ENCODE peak calls at places on chromosomes 6 and 20, in six cellular contexts. F, N, Z, D, Y and I are unnamed samples.
A peak's percentile ranks its signal among the peaks of the same experiment; 100 is the strongest.

GRCh38 chr6:63634630-63635029 is 972 bp upstream of the PHF3 start:
- DNase-seq in F (no peak), Z (peak; percentile 20), D (no peak), N (no peak), Y (no peak), I (no peak)

GRCh38 chr6:115932481-115932880 is 128.2 kb downstream of the FRK start:
- DNase-seq in Z (peak; percentile 99), N (no peak), D (no peak), F (no peak), Y (no peak), I (no peak)

GRCh38 chr6:127366281-127367022 is 23.0 kb upstream of the ECHDC1 start:
- DNase-seq in Y (no peak), F (no peak), Z (peak; percentile 91), N (peak; percentile 98), D (no peak), I (no peak)

GRCh38 chr20:37202267-37202943 is 23.1 kb upstream of the MROH8 start:
- DNase-seq in Z (peak; percentile 94), N (peak; percentile 97), Y (no peak), F (peak; percentile 26), D (no peak), I (peak; percentile 33)

GRCh38 chr20:49894073-49894470 is 21.3 kb downstream of the SPATA2 start:
- DNase-seq in Z (no peak), Y (no peak), N (no peak), D (no peak), F (no peak), I (no peak)

GRCh38 chr6:21887301-21888185 is 294.0 kb downstream of the SOX4 start:
- DNase-seq in D (no peak), Y (no peak), Z (peak; percentile 83), N (peak; percentile 40), F (no peak), I (no peak)

GRCh38 chr6:39344821-39345280 is 22.3 kb upstream of the KCNK16 start:
- DNase-seq in N (no peak), D (no peak), F (no peak), Z (no peak), Y (no peak), I (no peak)

GRCh38 chr6:166381733-166382499 is 824 bp downstream of the MPC1 start:
- DNase-seq in F (peak; percentile 93), D (peak; percentile 68), Y (peak; percentile 78), Z (peak; percentile 41), N (peak; percentile 52), I (peak; percentile 43)

GRCh38 chr20:60283281-60283680 is 325.1 kb downstream of the CDH26 start:
- DNase-seq in D (no peak), Z (peak; percentile 6), N (no peak), F (no peak), Y (no peak), I (no peak)

GRCh38 chr6:41636803-41637178 is 1.5 kb upstream of the MDFI start:
- DNase-seq in D (no peak), F (peak; percentile 76), Y (no peak), N (peak; percentile 38), Z (peak; percentile 42), I (no peak)

GRCh38 chr20:6768228-6769185 is 1.0 kb downstream of the BMP2 start:
- DNase-seq in F (peak; percentile 27), Y (peak; percentile 34), N (peak; percentile 34), D (no peak), Z (peak; percentile 46), I (peak; percentile 13)

GRCh38 chr20:43194187-43194586 is 4.5 kb upstream of the PTPRT start:
- DNase-seq in D (no peak), F (no peak), N (no peak), Z (no peak), Y (no peak), I (no peak)

GRCh38 chr20:49230575-49231211 is 11.5 kb downstream of the DDX27 start:
- DNase-seq in F (peak; percentile 25), D (peak; percentile 73), Z (no peak), Y (peak; percentile 47), N (no peak), I (no peak)

GRCh38 chr6:12602951-12603710 is 113.4 kb upstream of the PHACTR1 start:
- DNase-seq in F (peak; percentile 19), D (no peak), Z (peak; percentile 74), Y (no peak), N (peak; percentile 90), I (no peak)

GRCh38 chr6:160028487-160029275 is 59.8 kb downstream of the IGF2R start:
- DNase-seq in N (no peak), Y (no peak), D (no peak), Z (no peak), F (no peak), I (no peak)

GRCh38 chr6:159061805-159062563 is 17.2 kb upstream of the TAGAP start:
- DNase-seq in Y (no peak), N (no peak), Z (no peak), F (no peak), D (peak; percentile 34), I (no peak)

GRCh38 chr6:33794910-33795615 is 6.1 kb upstream of the LEMD2 start:
- DNase-seq in Y (no peak), F (no peak), Z (no peak), D (no peak), N (no peak), I (no peak)

GRCh38 chr20:37392441-37393195 is 46.7 kb downstream of the SRC start:
- DNase-seq in D (peak; percentile 37), Z (no peak), Y (no peak), F (no peak), N (peak; percentile 30), I (no peak)

GRCh38 chr6:139029470-139030210 is 1.1 kb downstream of the ABRACL start:
- DNase-seq in D (no peak), Y (peak; percentile 61), F (peak; percentile 76), Z (peak; percentile 34), N (peak; percentile 82), I (peak; percentile 44)

GRCh38 chr6:21201673-21202430 is 391.7 kb upstream of the SOX4 start:
- DNase-seq in Z (no peak), Y (no peak), N (no peak), D (no peak), F (no peak), I (no peak)

GRCh38 chr6:44247338-44248302 is 719 bp downstream of the HSP90AB1 start:
- DNase-seq in Z (peak; percentile 56), D (peak; percentile 88), Y (peak; percentile 87), N (peak; percentile 64), F (peak; percentile 78), I (no peak)

GRCh38 chr6:133474516-133474915 is 233.4 kb downstream of the EYA4 start:
- DNase-seq in F (no peak), D (no peak), N (no peak), Y (no peak), Z (no peak), I (no peak)

GRCh38 chr6:165034271-165034741 is 275.1 kb downstream of the C6orf118 start:
- DNase-seq in F (no peak), Z (no peak), D (no peak), N (no peak), Y (no peak), I (no peak)

GRCh38 chr6:126356526-126356925 is 16.6 kb downstream of the CENPW start:
- DNase-seq in D (no peak), Z (no peak), F (no peak), Y (no peak), N (no peak), I (no peak)

GRCh38 chr6:144955853-144956252 is 670.7 kb downstream of the UTRN start:
- DNase-seq in Y (no peak), N (peak; percentile 15), Z (peak; percentile 53), D (no peak), F (no peak), I (no peak)

DNA sequence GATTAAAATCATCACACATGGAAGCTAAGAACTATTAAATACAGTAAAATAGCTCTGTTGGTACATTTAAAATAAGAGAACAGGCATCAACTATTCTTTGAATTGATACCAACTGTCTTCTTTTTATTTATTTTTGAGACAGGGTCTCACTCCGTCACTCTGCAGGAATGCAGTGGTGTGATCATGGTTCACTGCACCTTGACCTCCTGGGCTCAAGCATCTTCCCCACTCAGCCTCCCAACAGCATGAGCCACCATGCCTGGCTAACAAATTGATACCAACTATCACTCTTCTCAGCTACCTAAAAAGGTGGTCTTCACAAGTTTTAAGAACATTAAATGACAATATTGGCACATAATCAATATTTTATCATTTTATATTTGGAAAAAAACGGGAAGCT is 7.8 kb upstream of the PNISR start:
- DNase-seq in F (no peak), Y (no peak), N (no peak), Z (no peak), D (no peak), I (no peak)
- TF ChIP-seq CTCF in F (no peak), Y (no peak), N (no peak), Z (no peak), D (no peak), I (no peak)

GRCh38 chr6:5078121-5078695 is 6.9 kb upstream of the PPP1R3G start:
- DNase-seq in N (no peak), F (no peak), D (no peak), Y (no peak), Z (no peak), I (no peak)
- TF ChIP-seq CTCF in N (peak; percentile 11), F (no peak), D (no peak), Y (no peak), Z (peak; percentile 5), I (no peak)

GRCh38 chr6:31270788-31271640 is 878 bp downstream of the HLA-C start:
- DNase-seq in F (peak; percentile 89), D (peak; percentile 77), Z (peak; percentile 19), Y (peak; percentile 54), N (peak; percentile 55), I (peak; percentile 11)

GRCh38 chr6:31267504-31268371 is 4.2 kb downstream of the HLA-C start:
- DNase-seq in D (no peak), N (no peak), Z (no peak), F (peak; percentile 56), Y (no peak), I (no peak)

GRCh38 chr6:31272856-31273626 is 1.1 kb upstream of the HLA-C start:
- DNase-seq in N (no peak), Y (peak; percentile 32), F (no peak), Z (no peak), D (no peak), I (no peak)

GRCh38 chr6:31272431-31272830 is 539 bp upstream of the HLA-C start:
- DNase-seq in Y (no peak), N (peak; percentile 7), F (no peak), Z (peak; percentile 2), D (no peak), I (no peak)

DNA sequence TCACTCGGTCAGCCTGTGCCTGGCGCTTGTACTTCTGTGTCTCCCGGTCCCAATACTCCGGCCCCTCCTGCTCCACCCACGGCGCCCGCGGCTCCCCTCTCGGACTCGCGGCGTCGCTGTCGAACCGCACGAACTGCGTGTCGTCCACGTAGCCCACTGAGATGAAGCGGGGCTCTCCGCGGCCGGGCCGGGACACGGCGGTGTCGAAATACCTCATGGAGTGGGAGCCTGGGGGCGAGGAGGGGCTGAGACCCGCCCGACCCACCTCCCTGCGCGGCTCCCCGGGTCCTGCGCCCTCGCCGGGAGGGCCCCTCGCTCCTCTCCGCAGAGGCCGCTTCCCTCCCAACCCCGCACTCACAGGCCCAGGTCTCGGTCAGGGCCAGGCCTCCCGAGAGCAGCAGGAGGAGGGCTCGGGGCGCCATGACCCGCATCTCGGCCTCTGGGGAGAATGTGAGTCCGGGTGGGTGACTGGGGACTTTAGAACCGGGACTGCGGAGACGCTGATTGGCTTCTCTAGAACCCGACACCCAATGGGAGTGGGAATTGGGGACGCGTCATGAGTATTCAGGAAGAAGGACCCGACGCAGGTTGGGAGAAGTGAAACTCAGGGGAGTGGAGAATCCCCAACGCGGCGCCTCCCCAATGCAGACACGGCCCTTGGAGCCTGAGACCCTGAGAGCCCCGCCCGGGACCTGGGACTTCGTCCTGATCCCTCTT is at the start of gene HLA-C:
- DNase-seq in N (peak; percentile 95), Y (peak; percentile 91), D (peak; percentile 97), F (peak; percentile 96), Z (peak; percentile 93), I (peak; percentile 68)
- TF ChIP-seq CTCF in N (peak; percentile 11), Y (no peak), D (no peak), F (peak; percentile 14), Z (peak; percentile 14), I (no peak)

GRCh38 chr20:57346477-57346876 is 4.6 kb upstream of the RAE1 start:
- DNase-seq in Z (peak; percentile 76), N (peak; percentile 86), D (peak; percentile 62), F (peak; percentile 77), Y (peak; percentile 65), I (peak; percentile 87)
- TF ChIP-seq CTCF in Z (peak; percentile 68), N (peak; percentile 84), D (peak; percentile 83), F (peak; percentile 74), Y (peak; percentile 70), I (peak; percentile 95)